ENCODE peak calls at places on chromosome 20, in nine cellular contexts. S is activated naive CD4-positive, alpha-beta T cell treated with anti-CD3 and anti-CD28 coated beads, Interleukin-2, amount 10 ng/mL, durations not matched to agents 7 days and 5 days; Z is stimulated activated CD8-positive, alpha-beta memory T cell treated with anti-CD3 and anti-CD28 coated beads, Interleukin-12 subunit alpha, Interleukin-12 subunit beta, amount 100 ng/mL, for 4 hours; D is IMR-90; G is CD8-positive, alpha-beta memory T cell; W is ACHN; C is T-helper 1 cell; P is HTR-8/SVneo; H is SHP77. F is an unnamed sample.

GRCh38 chr20:37318046-37318445 is 27.9 kb upstream of the SRC start:
- DNase-seq in S (no peak), Z (no peak), D (no peak), G (no peak), W (no peak), C (no peak), P (no peak), H (no peak), F (no peak)

GRCh38 chr20:57966609-57967008 is 256.8 kb upstream of the PMEPA1 start:
- DNase-seq in S (no peak), Z (no peak), D (no peak), G (no peak), W (no peak), C (no peak), P (no peak), H (no peak), F (no peak)

GRCh38 chr20:33781945-33782344 is 29.2 kb upstream of the CHMP4B start:
- DNase-seq in S (no peak), Z (no peak), D (no peak), G (no peak), W (no peak), C (no peak), P (no peak), H (no peak), F (no peak)

GRCh38 chr20:45798935-45799642 is 7.3 kb downstream of the DNTTIP1 start:
- DNase-seq in S (peak; percentile 81), Z (peak; percentile 19), D (peak; percentile 42), G (peak; percentile 53), W (peak; percentile 54), C (peak; percentile 60), P (peak; percentile 85), H (peak; percentile 65), F (peak; percentile 54)

GRCh38 chr20:17916365-17916996 is 52.1 kb downstream of the SNX5 start:
- DNase-seq in S (no peak), Z (no peak), D (no peak), G (no peak), W (no peak), C (no peak), P (no peak), H (no peak), F (no peak)

GRCh38 chr20:52402950-52403349 is 211.4 kb upstream of the ZFP64 start:
- DNase-seq in S (no peak), Z (no peak), D (no peak), G (no peak), W (no peak), C (no peak), P (no peak), H (no peak), F (no peak)

GRCh38 chr20:47125553-47126373 is 230.7 kb downstream of the ZMYND8 start:
- DNase-seq in S (no peak), Z (no peak), D (no peak), G (no peak), W (no peak), C (no peak), P (no peak), H (no peak), F (no peak)

GRCh38 chr20:49727894-49728885 is 14.5 kb upstream of the B4GALT5 start:
- DNase-seq in S (no peak), Z (no peak), D (no peak), G (no peak), W (no peak), C (no peak), P (no peak), H (no peak), F (no peak)

GRCh38 chr20:47099749-47100515 is 205.3 kb downstream of the EYA2 start:
- DNase-seq in S (no peak), Z (no peak), D (peak; percentile 33), G (no peak), W (no peak), C (no peak), P (no peak), H (no peak), F (no peak)

GRCh38 chr20:57656252-57656820 is 36.1 kb upstream of the ZBP1 start:
- DNase-seq in S (peak; percentile 17), Z (no peak), D (no peak), G (no peak), W (no peak), C (no peak), P (no peak), H (no peak), F (no peak)

GRCh38 chr20:5504061-5504739 is 187.4 kb upstream of the PROKR2 start:
- DNase-seq in S (peak; percentile 36), Z (no peak), D (no peak), G (no peak), W (peak; percentile 39), C (no peak), P (no peak), H (peak; percentile 94), F (peak; percentile 7)

GRCh38 chr20:5033566-5033965 is 32.3 kb upstream of the SLC23A2 start:
- DNase-seq in S (no peak), Z (no peak), D (peak; percentile 47), G (no peak), W (no peak), C (no peak), P (no peak), H (no peak), F (no peak)

GRCh38 chr20:24823989-24824693 is 124.9 kb upstream of the CST7 start:
- DNase-seq in S (no peak), Z (no peak), D (no peak), G (no peak), W (no peak), C (no peak), P (no peak), H (no peak), F (no peak)

GRCh38 chr20:47544852-47545251 is 43.2 kb downstream of the NCOA3 start:
- DNase-seq in S (no peak), Z (no peak), D (peak; percentile 35), G (no peak), W (no peak), C (no peak), P (no peak), H (no peak), F (no peak)

GRCh38 chr20:57048027-57048869 is 218.2 kb downstream of the BMP7 start:
- DNase-seq in S (peak; percentile 24), Z (no peak), D (no peak), G (no peak), W (peak; percentile 38), C (no peak), P (peak; percentile 98), H (peak; percentile 45), F (no peak)